ENCODE peak calls at places on chromosomes 16 and 17, in four cellular contexts. T is T-helper 9 cell, G is GM03348, D is hippocampal formation. S is an unnamed sample.

GRCh38 chr17:4038076-4038475 is 73.8 kb upstream of the ATP2A3 start:
- DNase-seq in G (no peak), T (no peak), D (no peak), S (no peak)

GRCh38 chr17:42276359-42276608 is at the start of gene STAT5B:
- DNase-seq in D (peak; percentile 52), T (peak; percentile 48), G (peak; percentile 96), S (peak; percentile 84)

GRCh38 chr16:84323626-84324025 is 28.9 kb downstream of the WFDC1 start:
- DNase-seq in G (no peak), D (no peak), T (no peak), S (no peak)

GRCh38 chr16:5328546-5328945 is 231.0 kb upstream of the EEF2KMT start:
- DNase-seq in D (no peak), G (no peak), T (no peak), S (no peak)

GRCh38 chr17:73747221-73748002 is 103.2 kb upstream of the SDK2 start:
- DNase-seq in D (no peak), T (no peak), G (no peak), S (no peak)

GRCh38 chr16:88870608-88871348 is 4.3 kb upstream of the PABPN1L start:
- DNase-seq in G (no peak), T (no peak), D (no peak), S (no peak)

GRCh38 chr16:30884760-30885159 is 9.1 kb downstream of the BCL7C start:
- DNase-seq in G (no peak), D (no peak), T (no peak), S (no peak)

GRCh38 chr17:42603318-42603717 is 5.9 kb downstream of the RETREG3 start:
- DNase-seq in G (no peak), T (no peak), D (no peak), S (no peak)

GRCh38 chr17:3972931-3973330 is 8.7 kb upstream of the ATP2A3 start:
- DNase-seq in D (no peak), T (no peak), G (no peak), S (no peak)

GRCh38 chr17:45313419-45313771 is 3.4 kb downstream of the MAP3K14 start:
- DNase-seq in T (no peak), G (no peak), D (no peak), S (no peak)

GRCh38 chr16:24609740-24610420 is 70.5 kb downstream of the RBBP6 start:
- DNase-seq in G (peak; percentile 71), D (peak; percentile 56), T (no peak), S (peak; percentile 67)